ENCODE peak calls at places on chromosomes 12 and 14, in five cellular contexts. H, N, J, S and P are unnamed samples.

GRCh38 chr14:67722293-67722692 is 20.6 kb downstream of the RDH12 start:
- DNase-seq in H (no peak), S (no peak), J (no peak), N (peak), P (peak)

GRCh38 chr12:69916541-69917270 is 91.7 kb downstream of the MYRFL start:
- DNase-seq in S (no peak), H (peak), J (no peak), N (no peak), P (no peak)

GRCh38 chr12:93245543-93245942 is 132.2 kb upstream of the NUDT4 start:
- DNase-seq in H (no peak), N (no peak), J (no peak), S (no peak), P (no peak)

GRCh38 chr14:94771191-94771905 is 1.4 kb upstream of the GSC start:
- DNase-seq in J (no peak), S (no peak), N (no peak), H (no peak), P (no peak)

GRCh38 chr12:34292736-34293625 is 270.7 kb downstream of the ALG10 start:
- DNase-seq in J (no peak), S (no peak), N (no peak), H (no peak), P (no peak)

GRCh38 chr12:104057771-104058197 is 6.5 kb upstream of the HCFC2 start:
- DNase-seq in H (peak), N (peak), S (no peak), J (no peak), P (no peak)

GRCh38 chr12:12376636-12377448 is 20.0 kb downstream of the BORCS5 start:
- DNase-seq in J (no peak), H (peak), S (peak), N (peak), P (no peak)

GRCh38 chr12:95663525-95663924 is 112.2 kb upstream of the USP44 start:
- DNase-seq in S (no peak), J (no peak), N (no peak), H (no peak), P (no peak)

GRCh38 chr12:17609152-17609551 is 480.8 kb downstream of the RERGL start:
- DNase-seq in J (no peak), N (no peak), S (no peak), H (no peak), P (no peak)

GRCh38 chr14:74793506-74794155 is 30.5 kb downstream of the YLPM1 start:
- DNase-seq in N (no peak), H (peak), J (no peak), S (no peak), P (no peak)

GRCh38 chr14:74893614-74894091 is 11.9 kb downstream of the DLST start:
- DNase-seq in J (no peak), N (no peak), H (no peak), S (no peak), P (no peak)

GRCh38 chr12:92122941-92123779 is 22.5 kb downstream of the BTG1 start:
- DNase-seq in N (no peak), S (no peak), J (no peak), H (no peak), P (no peak)

GRCh38 chr12:117874842-117875434 is 93.9 kb downstream of the KSR2 start:
- DNase-seq in J (peak), S (peak), N (peak), H (peak), P (peak)

GRCh38 chr12:98830657-98831056 is 185.6 kb downstream of the APAF1 start:
- DNase-seq in S (no peak), J (no peak), H (no peak), N (no peak), P (no peak)

GRCh38 chr14:72546359-72547035 is 347.4 kb downstream of the DPF3 start:
- DNase-seq in N (no peak), J (no peak), S (no peak), H (no peak), P (no peak)

GRCh38 chr12:13362260-13362841 is 165.8 kb downstream of the EMP1 start:
- DNase-seq in J (peak), N (peak), S (peak), H (peak), P (peak)

GRCh38 chr12:61808856-61809255 is 451.3 kb upstream of the USP15 start:
- DNase-seq in J (no peak), S (no peak), H (no peak), N (no peak), P (no peak)

GRCh38 chr14:64186231-64187129 is 107.7 kb downstream of the ESR2 start:
- DNase-seq in J (no peak), H (no peak), N (no peak), S (peak), P (peak)

GRCh38 chr14:102882233-102882906 is 40.1 kb upstream of the AMN start:
- DNase-seq in N (no peak), H (no peak), J (no peak), S (no peak), P (no peak)

GRCh38 chr14:106831322-106831720 is 1304.9 kb downstream of the TMEM121 start:
- DNase-seq in H (no peak), N (no peak), S (no peak), J (no peak), P (no peak)

GRCh38 chr12:66514581-66514980 is 164.3 kb downstream of the GRIP1 start:
- DNase-seq in N (no peak), H (peak), J (no peak), S (no peak), P (no peak)

GRCh38 chr12:22318122-22318737 is 16.3 kb downstream of the ST8SIA1 start:
- DNase-seq in N (peak), H (peak), J (no peak), S (no peak), P (no peak)

GRCh38 chr14:65237956-65238355 is 135.6 kb upstream of the MAX start:
- DNase-seq in H (peak), J (no peak), N (no peak), S (no peak), P (no peak)

GRCh38 chr12:71662861-71663560 is 637 bp downstream of the ZFC3H1 start:
- DNase-seq in S (peak), N (peak), J (no peak), H (peak), P (peak)

GRCh38 chr12:52204095-52204930 is 12.5 kb upstream of the KRT80 start:
- DNase-seq in J (no peak), H (peak), N (peak), S (no peak), P (no peak)

GRCh38 chr12:30806989-30807694 is 52.4 kb upstream of the CAPRIN2 start:
- DNase-seq in N (peak), H (peak), S (peak), J (no peak), P (peak)

GRCh38 chr12:108561852-108562347 is 496 bp upstream of the ISCU start:
- DNase-seq in N (no peak), H (no peak), J (no peak), S (no peak), P (no peak)

GRCh38 chr12:128971802-128972201 is 118.5 kb downstream of the GLT1D1 start:
- DNase-seq in N (no peak), S (peak), J (no peak), H (no peak), P (no peak)

GRCh38 chr12:93145086-93145485 is 216.0 kb upstream of the EEA1 start:
- DNase-seq in N (peak), H (no peak), J (no peak), S (no peak), P (no peak)

GRCh38 chr14:23025181-23025788 is 9.4 kb downstream of the PSMB5 start:
- DNase-seq in J (no peak), H (peak), S (no peak), N (no peak), P (no peak)

GRCh38 chr14:61479746-61480502 is 158.5 kb downstream of the PRKCH start:
- DNase-seq in J (no peak), H (peak), N (peak), S (no peak), P (no peak)

GRCh38 chr14:21525995-21526671 is at the start of gene SALL2:
- DNase-seq in H (peak), J (peak), S (peak), N (peak), P (peak)
- H2BK15ac ChIP-seq in H (no peak), J (peak), S (peak), N (no peak), P (no peak)

GRCh38 chr14:104689620-104690265 is 325 bp downstream of the INF2 start:
- DNase-seq in J (no peak), S (no peak), N (no peak), H (peak), P (no peak)
- H3K14ac ChIP-seq in J (no peak), S (peak), N (peak), H (no peak), P (peak)

GRCh38 chr14:51443195-51444018 is 203.4 kb downstream of the TMX1 start:
- DNase-seq in S (no peak), J (no peak), H (no peak), N (peak), P (no peak)
- H2BK15ac ChIP-seq in S (no peak), J (no peak), H (no peak), N (peak), P (no peak)

GRCh38 chr12:79871621-79872020 is 63.3 kb downstream of the PPP1R12A start:
- DNase-seq in N (no peak), H (no peak), S (no peak), J (no peak), P (no peak)
- H3K14ac ChIP-seq in N (no peak), H (no peak), S (no peak), J (no peak), P (no peak)

DNA sequence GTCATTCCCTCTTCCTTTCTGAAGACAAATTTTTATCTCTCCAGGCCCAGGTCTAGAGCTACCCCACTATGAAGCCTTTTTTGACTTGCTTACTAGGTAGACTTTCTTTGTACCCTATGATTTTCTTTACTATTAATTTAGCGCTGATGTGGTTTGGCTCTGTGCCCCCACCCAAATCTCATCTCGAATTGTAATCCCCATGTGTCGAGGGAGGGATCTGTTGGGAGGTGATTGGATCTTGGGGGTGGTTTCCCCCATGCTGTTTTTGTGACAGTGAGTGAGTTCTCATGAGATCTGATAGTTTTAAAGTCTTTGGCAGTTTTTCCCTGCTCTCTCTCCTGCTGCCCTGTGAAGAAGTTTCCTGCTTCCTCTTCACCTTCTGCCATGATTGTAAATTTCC is 118.1 kb downstream of the SLC38A1 start:
- DNase-seq in S (no peak), H (no peak), J (no peak), N (no peak), P (no peak)
- H2BK15ac ChIP-seq in S (no peak), H (no peak), J (no peak), N (no peak), P (no peak)

GRCh38 chr12:28189774-28190320 is 409 bp upstream of the CCDC91 start:
- DNase-seq in N (no peak), J (no peak), H (no peak), S (peak), P (no peak)

GRCh38 chr12:28191018-28191595 is 851 bp downstream of the CCDC91 start:
- DNase-seq in S (no peak), N (peak), J (no peak), H (no peak), P (no peak)

GRCh38 chr12:28191690-28192089 is 1.4 kb downstream of the CCDC91 start:
- DNase-seq in H (peak), J (no peak), N (peak), S (no peak), P (no peak)

GRCh38 chr12:28192145-28192544 is 1.9 kb downstream of the CCDC91 start:
- DNase-seq in S (no peak), N (no peak), H (no peak), J (no peak), P (no peak)

GRCh38 chr12:28190321-28191017 is at the start of gene CCDC91:
- DNase-seq in H (peak), J (peak), S (peak), N (peak), P (peak)
- H3K14ac ChIP-seq in H (no peak), J (no peak), S (peak), N (peak), P (peak)